ENCODE peak calls at places on chromosomes 4 and X, in nine cellular contexts. One of them, this sample, is unnamed.

GRCh38 chr4:6200922-6201362 is 593 bp upstream of the JAKMIP1 start:
- DNase-seq in A549: no peak
- DNase-seq in ovary: no peak
- DNase-seq in tibial nerve: no peak
- DNase-seq in GM12878: no peak
- DNase-seq in upper lobe of left lung: no peak
- DNase-seq in sigmoid colon: peak; percentile 20
- DNase-seq in transverse colon: no peak
- DNase-seq in stomach: no peak
- DNase-seq in this sample: no peak

GRCh38 chrX:39974228-39974627 is 123.5 kb downstream of the BCOR start:
- DNase-seq in A549: no peak
- DNase-seq in ovary: no peak
- DNase-seq in tibial nerve: no peak
- DNase-seq in GM12878: no peak
- DNase-seq in upper lobe of left lung: no peak
- DNase-seq in sigmoid colon: no peak
- DNase-seq in transverse colon: no peak
- DNase-seq in stomach: no peak
- DNase-seq in this sample: no peak

GRCh38 chr4:5885733-5886132 is 7.2 kb downstream of the CRMP1 start:
- DNase-seq in A549: no peak
- DNase-seq in ovary: no peak
- DNase-seq in tibial nerve: no peak
- DNase-seq in GM12878: no peak
- DNase-seq in upper lobe of left lung: no peak
- DNase-seq in sigmoid colon: no peak
- DNase-seq in transverse colon: no peak
- DNase-seq in stomach: no peak
- DNase-seq in this sample: no peak

GRCh38 chr4:945274-946102 is 13.2 kb downstream of the TMEM175 start:
- DNase-seq in A549: no peak
- DNase-seq in ovary: no peak
- DNase-seq in tibial nerve: no peak
- DNase-seq in GM12878: no peak
- DNase-seq in upper lobe of left lung: peak; percentile 42
- DNase-seq in sigmoid colon: no peak
- DNase-seq in transverse colon: no peak
- DNase-seq in stomach: no peak
- DNase-seq in this sample: no peak

GRCh38 chrX:134480061-134480460 is 20.1 kb downstream of the HPRT1 start:
- DNase-seq in A549: no peak
- DNase-seq in ovary: no peak
- DNase-seq in tibial nerve: no peak
- DNase-seq in GM12878: no peak
- DNase-seq in upper lobe of left lung: no peak
- DNase-seq in sigmoid colon: no peak
- DNase-seq in transverse colon: no peak
- DNase-seq in stomach: no peak
- DNase-seq in this sample: no peak

GRCh38 chrX:16882188-16882587 is 12.0 kb upstream of the RBBP7 start:
- DNase-seq in A549: peak; percentile 21
- DNase-seq in ovary: peak; percentile 67
- DNase-seq in tibial nerve: no peak
- DNase-seq in GM12878: no peak
- DNase-seq in upper lobe of left lung: no peak
- DNase-seq in sigmoid colon: no peak
- DNase-seq in transverse colon: peak; percentile 57
- DNase-seq in stomach: peak; percentile 51
- DNase-seq in this sample: no peak

GRCh38 chrX:154369453-154370299 is 4.8 kb downstream of the FLNA start:
- DNase-seq in A549: peak; percentile 93
- DNase-seq in ovary: peak; percentile 89
- DNase-seq in tibial nerve: peak; percentile 61
- DNase-seq in GM12878: peak; percentile 25
- DNase-seq in upper lobe of left lung: peak; percentile 85
- DNase-seq in sigmoid colon: peak; percentile 96
- DNase-seq in transverse colon: peak; percentile 64
- DNase-seq in stomach: no peak
- DNase-seq in this sample: peak; percentile 86

GRCh38 chr4:77854431-77855111 is 8.1 kb upstream of the MRPL1 start:
- DNase-seq in A549: no peak
- DNase-seq in ovary: no peak
- DNase-seq in tibial nerve: no peak
- DNase-seq in GM12878: no peak
- DNase-seq in upper lobe of left lung: no peak
- DNase-seq in sigmoid colon: no peak
- DNase-seq in transverse colon: no peak
- DNase-seq in stomach: no peak
- DNase-seq in this sample: no peak

GRCh38 chr4:6199344-6199921 is 916 bp downstream of the JAKMIP1 start:
- DNase-seq in A549: peak; percentile 19
- DNase-seq in ovary: no peak
- DNase-seq in tibial nerve: no peak
- DNase-seq in GM12878: no peak
- DNase-seq in upper lobe of left lung: peak; percentile 86
- DNase-seq in sigmoid colon: no peak
- DNase-seq in transverse colon: no peak
- DNase-seq in stomach: no peak
- DNase-seq in this sample: peak; percentile 55

GRCh38 chrX:31057691-31058090 is 14.2 kb downstream of the FTHL17 start:
- DNase-seq in A549: no peak
- DNase-seq in ovary: no peak
- DNase-seq in tibial nerve: no peak
- DNase-seq in GM12878: no peak
- DNase-seq in upper lobe of left lung: no peak
- DNase-seq in sigmoid colon: no peak
- DNase-seq in transverse colon: no peak
- DNase-seq in stomach: no peak
- DNase-seq in this sample: no peak
- TF ChIP-seq EP300 in A549: no peak
- TF ChIP-seq EP300 in ovary: no peak
- TF ChIP-seq EP300 in tibial nerve: no peak
- TF ChIP-seq EP300 in GM12878: no peak
- TF ChIP-seq EP300 in upper lobe of left lung: no peak
- TF ChIP-seq EP300 in sigmoid colon: no peak
- TF ChIP-seq EP300 in transverse colon: no peak
- TF ChIP-seq EP300 in stomach: no peak
- TF ChIP-seq EP300 in this sample: no peak

DNA sequence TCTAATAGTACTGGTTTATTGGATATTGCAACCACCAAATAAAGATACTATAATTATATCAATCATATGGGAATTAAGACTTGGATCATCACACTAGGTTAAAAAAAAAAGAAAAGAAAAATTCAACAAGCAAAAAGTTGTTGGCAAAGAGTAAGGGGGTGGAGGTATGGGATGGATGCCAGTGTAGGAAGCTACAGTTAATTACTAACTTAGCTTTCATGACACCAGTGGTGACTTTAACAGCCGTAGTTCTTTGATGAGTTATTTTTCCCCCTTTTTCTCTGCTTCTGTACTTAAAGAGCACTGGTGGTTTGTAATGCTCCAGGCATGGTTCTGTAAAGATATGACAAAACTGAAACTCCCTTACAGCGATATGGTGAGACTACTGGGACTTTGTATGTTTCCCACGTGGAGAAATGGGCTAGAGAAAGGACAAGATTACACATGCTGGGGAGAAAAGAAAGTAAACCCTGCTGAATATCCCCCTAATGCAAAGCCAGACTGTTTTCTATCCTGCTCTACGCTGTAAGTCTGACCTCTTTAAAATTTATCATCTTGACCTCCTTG is 210.9 kb downstream of the SPOCK3 start:
- DNase-seq in A549: no peak
- DNase-seq in ovary: no peak
- DNase-seq in tibial nerve: no peak
- DNase-seq in GM12878: peak; percentile 3
- DNase-seq in upper lobe of left lung: no peak
- DNase-seq in sigmoid colon: no peak
- DNase-seq in transverse colon: no peak
- DNase-seq in stomach: no peak
- DNase-seq in this sample: no peak
- TF ChIP-seq EP300 in A549: no peak
- TF ChIP-seq EP300 in ovary: no peak
- TF ChIP-seq EP300 in tibial nerve: no peak
- TF ChIP-seq EP300 in GM12878: no peak
- TF ChIP-seq EP300 in upper lobe of left lung: no peak
- TF ChIP-seq EP300 in sigmoid colon: no peak
- TF ChIP-seq EP300 in transverse colon: no peak
- TF ChIP-seq EP300 in stomach: no peak
- TF ChIP-seq EP300 in this sample: no peak

GRCh38 chrX:117996918-117997480 is 119.6 kb downstream of the KLHL13 start:
- DNase-seq in A549: no peak
- DNase-seq in ovary: no peak
- DNase-seq in tibial nerve: no peak
- DNase-seq in GM12878: no peak
- DNase-seq in upper lobe of left lung: no peak
- DNase-seq in sigmoid colon: no peak
- DNase-seq in transverse colon: no peak
- DNase-seq in stomach: no peak
- DNase-seq in this sample: no peak
- TF ChIP-seq EP300 in A549: no peak
- TF ChIP-seq EP300 in ovary: no peak
- TF ChIP-seq EP300 in tibial nerve: no peak
- TF ChIP-seq EP300 in GM12878: no peak
- TF ChIP-seq EP300 in upper lobe of left lung: no peak
- TF ChIP-seq EP300 in sigmoid colon: no peak
- TF ChIP-seq EP300 in transverse colon: no peak
- TF ChIP-seq EP300 in stomach: no peak
- TF ChIP-seq EP300 in this sample: no peak

DNA sequence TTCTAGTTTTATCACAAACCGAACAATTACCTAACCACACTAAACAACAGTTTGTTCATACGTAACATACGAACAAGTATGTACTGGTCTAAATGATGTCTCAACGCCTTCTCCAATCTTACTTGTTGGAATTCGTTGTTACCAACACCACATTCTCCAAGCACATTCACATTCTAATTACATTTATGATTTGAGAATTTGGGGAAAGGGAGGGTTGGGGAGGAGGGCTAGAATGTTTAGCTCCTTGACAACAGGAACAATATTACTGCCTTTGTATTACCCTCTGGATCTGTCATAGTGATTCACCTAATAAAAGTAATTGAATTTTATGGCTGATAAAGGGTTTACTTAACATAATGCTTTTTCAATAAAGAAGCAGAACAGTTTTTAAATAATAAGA is 24.4 kb downstream of the LCORL start:
- DNase-seq in A549: no peak
- DNase-seq in ovary: no peak
- DNase-seq in tibial nerve: no peak
- DNase-seq in GM12878: no peak
- DNase-seq in upper lobe of left lung: no peak
- DNase-seq in sigmoid colon: no peak
- DNase-seq in transverse colon: no peak
- DNase-seq in stomach: no peak
- DNase-seq in this sample: no peak
- TF ChIP-seq EP300 in A549: no peak
- TF ChIP-seq EP300 in ovary: no peak
- TF ChIP-seq EP300 in tibial nerve: no peak
- TF ChIP-seq EP300 in GM12878: no peak
- TF ChIP-seq EP300 in upper lobe of left lung: no peak
- TF ChIP-seq EP300 in sigmoid colon: no peak
- TF ChIP-seq EP300 in transverse colon: no peak
- TF ChIP-seq EP300 in stomach: no peak
- TF ChIP-seq EP300 in this sample: no peak

DNA sequence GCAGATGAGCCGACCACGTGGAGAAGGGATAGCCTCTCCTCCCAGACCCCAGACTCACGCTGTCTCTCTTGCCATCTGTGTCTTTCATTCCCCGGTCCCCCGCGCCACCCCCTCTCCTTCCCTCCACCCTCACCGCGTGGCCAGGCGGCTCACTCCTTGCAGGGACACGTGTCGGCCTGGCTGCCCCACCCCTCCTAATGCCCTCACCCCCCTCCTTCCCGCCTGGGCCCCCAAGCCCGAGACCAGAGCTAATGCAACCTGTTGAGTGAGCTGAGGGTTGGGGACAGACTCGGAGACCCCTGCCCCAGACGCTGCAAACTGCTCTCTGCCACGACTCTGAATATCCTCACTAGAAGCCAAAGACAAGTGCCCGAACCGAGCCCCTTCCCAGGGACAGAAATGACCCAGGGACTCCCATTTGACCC is 1.8 kb downstream of the SLC38A5 start:
- DNase-seq in A549: no peak
- DNase-seq in ovary: no peak
- DNase-seq in tibial nerve: no peak
- DNase-seq in GM12878: no peak
- DNase-seq in upper lobe of left lung: no peak
- DNase-seq in sigmoid colon: peak; percentile 66
- DNase-seq in transverse colon: peak; percentile 62
- DNase-seq in stomach: peak; percentile 43
- DNase-seq in this sample: no peak
- TF ChIP-seq EP300 in A549: no peak
- TF ChIP-seq EP300 in ovary: no peak
- TF ChIP-seq EP300 in tibial nerve: no peak
- TF ChIP-seq EP300 in GM12878: no peak
- TF ChIP-seq EP300 in upper lobe of left lung: no peak
- TF ChIP-seq EP300 in sigmoid colon: no peak
- TF ChIP-seq EP300 in transverse colon: no peak
- TF ChIP-seq EP300 in stomach: no peak
- TF ChIP-seq EP300 in this sample: no peak

DNA sequence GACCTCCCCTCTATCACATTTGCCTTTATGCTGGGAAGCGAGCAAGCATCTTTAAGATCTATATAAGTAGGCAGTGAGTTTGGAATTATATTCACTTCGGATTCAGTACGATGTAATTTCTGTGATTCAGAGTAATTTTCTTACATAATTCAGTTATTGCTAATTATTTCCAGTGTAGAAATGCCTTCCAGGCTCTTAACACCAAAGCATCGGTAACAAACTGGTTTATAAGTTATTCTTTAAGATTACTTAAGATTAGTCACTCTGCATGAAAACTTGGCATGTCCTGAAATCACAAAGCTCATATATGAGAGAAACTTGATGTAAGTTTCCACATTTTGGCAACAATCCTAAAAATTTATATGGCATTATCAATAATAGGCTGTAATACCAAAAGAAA is 120.8 kb downstream of the ADAMTS3 start:
- DNase-seq in A549: no peak
- DNase-seq in ovary: no peak
- DNase-seq in tibial nerve: no peak
- DNase-seq in GM12878: no peak
- DNase-seq in upper lobe of left lung: no peak
- DNase-seq in sigmoid colon: no peak
- DNase-seq in transverse colon: no peak
- DNase-seq in stomach: no peak
- DNase-seq in this sample: no peak
- TF ChIP-seq EP300 in A549: no peak
- TF ChIP-seq EP300 in ovary: no peak
- TF ChIP-seq EP300 in tibial nerve: no peak
- TF ChIP-seq EP300 in GM12878: no peak
- TF ChIP-seq EP300 in upper lobe of left lung: no peak
- TF ChIP-seq EP300 in sigmoid colon: no peak
- TF ChIP-seq EP300 in transverse colon: no peak
- TF ChIP-seq EP300 in stomach: no peak
- TF ChIP-seq EP300 in this sample: no peak